ENCODE peak calls at places on chromosomes 7 and 10, in four cellular contexts. O, G, Q and X are unnamed samples.
A peak's percentile ranks its signal among the peaks of the same experiment; 100 is the strongest.

GRCh38 chr7:157024716-157025115 is 14.3 kb upstream of the MNX1 start:
- DNase-seq in Q (no peak), O (no peak), G (no peak), X (no peak)

GRCh38 chr10:63083904-63084689 is 49.0 kb upstream of the NRBF2 start:
- DNase-seq in G (peak; percentile 12), Q (peak; percentile 24), O (peak; percentile 15), X (peak; percentile 92)

GRCh38 chr7:44265733-44266132 is 59.7 kb downstream of the CAMK2B start:
- DNase-seq in Q (no peak), G (no peak), O (no peak), X (no peak)

GRCh38 chr7:129646369-129647021 is 35.0 kb downstream of the NRF1 start:
- DNase-seq in Q (no peak), G (no peak), O (no peak), X (no peak)

GRCh38 chr7:84188811-84189405 is 5.7 kb downstream of the SEMA3A start:
- DNase-seq in Q (no peak), G (no peak), O (no peak), X (peak; percentile 75)

GRCh38 chr10:30550967-30551815 is 78.4 kb downstream of the LYZL2 start:
- DNase-seq in G (no peak), O (no peak), Q (no peak), X (no peak)

GRCh38 chr10:60433684-60434083 is 44.0 kb upstream of the ANK3 start:
- DNase-seq in G (no peak), Q (no peak), O (no peak), X (no peak)

GRCh38 chr10:7026818-7027217 is 384.0 kb downstream of the SFMBT2 start:
- DNase-seq in G (no peak), Q (no peak), O (no peak), X (no peak)

GRCh38 chr7:93160410-93160809 is 12.2 kb upstream of the SAMD9L start:
- DNase-seq in Q (no peak), O (no peak), G (no peak), X (no peak)

GRCh38 chr7:81445462-81445861 is 324.4 kb downstream of the HGF start:
- DNase-seq in O (no peak), G (no peak), Q (no peak), X (no peak)

GRCh38 chr7:73613954-73614735 is 10.2 kb downstream of the MLXIPL start:
- DNase-seq in O (no peak), Q (no peak), G (no peak), X (no peak)

GRCh38 chr7:26627871-26628270 is 236.5 kb downstream of the SKAP2 start:
- DNase-seq in O (no peak), G (no peak), Q (peak; percentile 28), X (no peak)

GRCh38 chr10:12484945-12485805 is 135.8 kb downstream of the CAMK1D start:
- DNase-seq in O (no peak), Q (no peak), G (peak; percentile 44), X (no peak)

GRCh38 chr10:71396084-71396713 is 521 bp upstream of the CDH23 start:
- DNase-seq in G (peak; percentile 47), Q (peak; percentile 54), O (no peak), X (peak; percentile 46)

GRCh38 chr7:7672545-7673239 is 32.1 kb downstream of the UMAD1 start:
- DNase-seq in G (no peak), O (no peak), Q (no peak), X (no peak)

GRCh38 chr7:22841954-22842353 is 19.3 kb upstream of the TOMM7 start:
- DNase-seq in O (no peak), Q (peak; percentile 35), G (no peak), X (no peak)

GRCh38 chr10:122957474-122957873 is 3.4 kb upstream of the C10orf88 start:
- DNase-seq in O (no peak), Q (no peak), G (no peak), X (no peak)

GRCh38 chr7:100215895-100216294 is 3.9 kb upstream of the PVRIG start:
- DNase-seq in O (no peak), G (no peak), Q (no peak), X (peak; percentile 57)

GRCh38 chr10:131703527-131703926 is 197.3 kb upstream of the PPP2R2D start:
- DNase-seq in G (no peak), O (no peak), Q (no peak), X (no peak)

GRCh38 chr7:151682831-151683614 is 163.3 kb upstream of the RHEB start:
- DNase-seq in Q (peak; percentile 1), G (no peak), O (no peak), X (peak; percentile 64)

GRCh38 chr10:31947144-31947926 is 18.7 kb upstream of the ARHGAP12 start:
- DNase-seq in G (no peak), Q (no peak), O (no peak), X (peak; percentile 79)

GRCh38 chr10:22605168-22605567 is 109.2 kb downstream of the PIP4K2A start:
- DNase-seq in O (no peak), Q (no peak), G (no peak), X (peak; percentile 76)

GRCh38 chr10:44981172-44982113 is 2.8 kb upstream of the DEPP1 start:
- DNase-seq in O (peak; percentile 83), G (no peak), Q (no peak), X (peak; percentile 74)

GRCh38 chr10:133023216-133023843 is 64.4 kb upstream of the ADGRA1 start:
- DNase-seq in O (no peak), Q (no peak), G (no peak), X (no peak)

GRCh38 chr10:28810062-28810870 is 132.9 kb downstream of the BAMBI start:
- DNase-seq in O (no peak), G (no peak), Q (no peak), X (no peak)

GRCh38 chr7:36303202-36304098 is 86.2 kb upstream of the ANLN start:
- DNase-seq in Q (no peak), G (no peak), O (peak; percentile 36), X (peak; percentile 95)

GRCh38 chr7:30485667-30486066 is 7.1 kb upstream of the NOD1 start:
- DNase-seq in G (no peak), O (no peak), Q (no peak), X (no peak)